ENCODE peak calls at places on chromosomes 13 and 19, in seven cellular contexts. P is upper lobe of right lung, T is neuronal stem cell, U is HCT116, B is sigmoid colon, M is heart left ventricle, C is body of pancreas. K is an unnamed sample. For H3K9me3, the result is how much of the 10 kb centered on the place peaks cover.

GRCh38 chr13:31094331-31095015 is 67.2 kb downstream of the HSPH1 start:
- DNase-seq in T (no peak), M (no peak), P (no peak), U (no peak), C (no peak), B (no peak), K (no peak)

GRCh38 chr13:106186366-106187030 is 349.0 kb downstream of the EFNB2 start:
- DNase-seq in P (no peak), B (no peak), C (no peak), U (no peak), T (no peak), M (no peak), K (no peak)

GRCh38 chr13:38872693-38873092 is 117.9 kb downstream of the STOML3 start:
- DNase-seq in U (peak), C (peak), T (peak), B (peak), M (no peak), P (no peak), K (no peak)

GRCh38 chr19:45485301-45486077 is 11.4 kb downstream of the RTN2 start:
- DNase-seq in P (peak), M (peak), B (peak), C (peak), U (peak), T (peak), K (peak)

GRCh38 chr19:30049844-30050667 is 108.0 kb downstream of the URI1 start:
- DNase-seq in C (no peak), U (no peak), P (no peak), M (no peak), B (no peak), T (no peak), K (no peak)

GRCh38 chr13:106100261-106100919 is 435.1 kb downstream of the EFNB2 start:
- DNase-seq in M (peak), B (no peak), P (no peak), U (peak), C (no peak), T (peak), K (no peak)

GRCh38 chr13:39587939-39588338 is 15.1 kb downstream of the LHFPL6 start:
- DNase-seq in P (no peak), C (no peak), M (no peak), T (no peak), B (no peak), U (no peak), K (no peak)

GRCh38 chr13:92017737-92018136 is 619.3 kb downstream of the GPC5 start:
- DNase-seq in B (no peak), U (no peak), C (no peak), M (no peak), P (no peak), T (no peak), K (no peak)

GRCh38 chr13:44155422-44156293 is 218.0 kb upstream of the SERP2 start:
- DNase-seq in P (no peak), B (peak), C (peak), U (no peak), T (no peak), M (peak), K (no peak)

GRCh38 chr13:82614086-82614485 is 1268.2 kb downstream of the SLITRK1 start:
- DNase-seq in M (no peak), B (no peak), U (no peak), P (no peak), C (no peak), T (no peak), K (no peak)

GRCh38 chr13:113120300-113121182 is 2.1 kb upstream of the F10 start:
- DNase-seq in B (no peak), U (no peak), T (no peak), C (no peak), M (no peak), P (no peak), K (no peak)

GRCh38 chr13:32639502-32640105 is 53.4 kb downstream of the PDS5B start:
- DNase-seq in P (no peak), M (peak), B (peak), C (peak), U (peak), T (peak), K (peak)

GRCh38 chr19:45591004-45591637 is 6.5 kb upstream of the OPA3 start:
- DNase-seq in C (peak), T (no peak), P (peak), B (no peak), M (no peak), U (no peak), K (peak)

GRCh38 chr13:35855531-35856019 is 275.6 kb downstream of the DCLK1 start:
- DNase-seq in B (no peak), U (peak), C (no peak), T (peak), M (no peak), P (no peak), K (no peak)

GRCh38 chr19:44570984-44571684 is 41.7 kb upstream of the CEACAM20 start:
- DNase-seq in B (no peak), T (peak), P (no peak), M (peak), U (peak), C (peak), K (no peak)

GRCh38 chr13:33229446-33230177 is 55.9 kb downstream of the STARD13 start:
- DNase-seq in C (no peak), B (no peak), P (no peak), M (no peak), U (no peak), T (no peak), K (no peak)

GRCh38 chr13:105031306-105031705 is 1504.2 kb downstream of the EFNB2 start:
- DNase-seq in U (no peak), C (no peak), M (no peak), P (no peak), T (no peak), B (no peak), K (no peak)

GRCh38 chr19:11905928-11906327 is 18.3 kb downstream of the ZNF69 start:
- DNase-seq in P (no peak), C (no peak), U (no peak), B (no peak), M (no peak), T (no peak), K (no peak)
- H3K9me3 ChIP-seq in P (half or more), C (half or more), U (under half), B (under half), M (under half), T (under half), K (under half)

GRCh38 chr13:79385694-79386093 is 20.4 kb downstream of the RBM26 start:
- DNase-seq in T (no peak), U (no peak), B (no peak), P (no peak), C (no peak), M (no peak), K (no peak)

GRCh38 chr13:79382545-79383275 is 23.3 kb downstream of the RBM26 start:
- DNase-seq in B (no peak), P (no peak), C (no peak), U (no peak), T (no peak), M (no peak), K (no peak)

GRCh38 chr13:79386125-79386822 is 19.8 kb downstream of the RBM26 start:
- DNase-seq in C (no peak), B (no peak), M (no peak), T (no peak), P (no peak), U (no peak), K (no peak)

GRCh38 chr13:79380943-79381445 is 25.1 kb downstream of the RBM26 start:
- DNase-seq in M (no peak), T (no peak), B (no peak), C (no peak), U (no peak), P (no peak), K (no peak)

GRCh38 chr13:79384022-79384610 is 21.9 kb downstream of the RBM26 start:
- DNase-seq in M (no peak), T (no peak), C (no peak), P (no peak), U (no peak), B (no peak), K (no peak)
- H3K9me3 ChIP-seq in M (under half), T (under half), C (under half), P (under half), U (under half), B (under half), K (under half)

GRCh38 chr19:31070676-31071075 is 278.6 kb downstream of the TSHZ3 start:
- DNase-seq in B (no peak), C (no peak), U (no peak), M (no peak), T (no peak), P (no peak), K (no peak)

GRCh38 chr19:31070126-31070525 is 279.1 kb downstream of the TSHZ3 start:
- DNase-seq in U (no peak), M (no peak), C (no peak), B (no peak), T (no peak), P (no peak), K (no peak)

GRCh38 chr19:31066385-31066784 is 282.9 kb downstream of the TSHZ3 start:
- DNase-seq in U (no peak), P (no peak), B (no peak), T (no peak), C (no peak), M (no peak), K (no peak)

GRCh38 chr19:31071157-31071855 is 277.9 kb downstream of the TSHZ3 start:
- DNase-seq in U (no peak), P (no peak), M (no peak), T (no peak), C (no peak), B (no peak), K (no peak)

DNA sequence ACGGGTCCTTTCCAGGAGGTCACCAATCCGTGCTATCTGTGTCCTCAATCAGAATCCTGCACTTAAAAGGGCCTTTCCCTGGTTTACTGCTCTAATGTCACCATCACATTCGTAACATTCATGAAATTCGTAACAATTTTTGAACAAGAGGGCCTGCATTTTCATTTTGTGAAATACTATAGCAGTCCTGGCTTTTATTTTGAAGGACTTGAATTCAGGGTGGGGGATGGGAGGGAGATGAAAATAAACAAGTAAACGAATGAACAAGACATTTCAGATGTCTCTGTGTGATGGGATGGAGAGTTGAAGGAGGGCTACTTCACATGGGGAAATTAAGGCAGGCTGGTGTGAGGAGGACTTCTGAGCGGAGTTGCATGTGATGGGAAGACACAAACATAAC is 281.0 kb downstream of the TSHZ3 start:
- DNase-seq in T (no peak), M (no peak), B (no peak), C (no peak), P (no peak), U (no peak), K (no peak)
- H3K9me3 ChIP-seq in T (under half), M (under half), B (under half), C (under half), P (under half), U (under half), K (under half)

GRCh38 chr19:19871932-19872331 is 6.2 kb downstream of the ZNF253 start:
- DNase-seq in M (no peak), P (no peak), B (no peak), U (no peak), C (no peak), T (no peak), K (no peak)

GRCh38 chr19:19873381-19873780 is 7.7 kb downstream of the ZNF253 start:
- DNase-seq in U (no peak), B (no peak), T (no peak), M (no peak), C (no peak), P (no peak), K (no peak)
- H3K9me3 ChIP-seq in U (under half), B (under half), T (under half), M (under half), C (under half), P (under half), K (under half)

GRCh38 chr19:23311551-23311950 is 61.4 kb upstream of the ZNF724 start:
- DNase-seq in M (no peak), P (no peak), U (no peak), B (no peak), T (no peak), C (no peak), K (no peak)

GRCh38 chr19:23310729-23311211 is 60.6 kb upstream of the ZNF724 start:
- DNase-seq in T (no peak), C (no peak), P (no peak), M (no peak), U (no peak), B (no peak), K (no peak)

GRCh38 chr19:23309926-23310325 is 59.7 kb upstream of the ZNF724 start:
- DNase-seq in C (no peak), M (no peak), P (no peak), B (no peak), U (no peak), T (no peak), K (no peak)

GRCh38 chr19:23304238-23304637 is 54.0 kb upstream of the ZNF724 start:
- DNase-seq in P (no peak), B (no peak), T (no peak), C (no peak), M (no peak), U (no peak), K (no peak)

DNA sequence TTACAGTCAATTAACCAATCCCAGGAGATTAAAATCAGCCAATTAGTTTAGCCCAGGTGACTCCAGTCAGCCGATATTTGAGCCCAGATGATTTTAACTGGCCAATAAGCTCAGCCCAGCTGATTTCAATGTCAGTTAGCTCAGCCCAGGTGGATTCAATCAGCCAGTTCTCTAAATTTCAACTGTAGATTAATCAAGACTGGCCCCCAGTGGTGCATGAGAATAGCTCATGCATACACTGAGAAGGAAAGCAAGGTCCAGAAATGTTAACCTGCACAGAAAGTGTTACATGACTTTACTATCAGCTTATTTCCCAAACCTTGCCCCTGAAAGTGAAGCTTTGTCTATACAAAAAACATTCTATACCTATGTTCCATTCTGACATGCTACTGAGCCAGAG is 55.4 kb upstream of the ZNF724 start:
- DNase-seq in C (no peak), P (no peak), M (no peak), U (no peak), T (no peak), B (no peak), K (no peak)
- H3K9me3 ChIP-seq in C (under half), P (under half), M (under half), U (under half), T (under half), B (under half), K (under half)

GRCh38 chr19:15813916-15814315 is 1.5 kb downstream of the OR10H1 start:
- DNase-seq in B (no peak), M (no peak), P (no peak), C (no peak), U (no peak), T (no peak), K (no peak)
- H3K9me3 ChIP-seq in B (under half), M (under half), P (under half), C (under half), U (under half), T (under half), K (under half)

K was measured in T-helper 17 cell.